ENCODE peak calls at places on chromosomes 11 and 22, in ten cellular contexts. C is lung, E is heart right ventricle, A is dorsolateral prefrontal cortex, W is WERI-Rb-1, Q is choroid plexus epithelial cell, V is AG04449, L is epithelial cell of esophagus, J is pancreas, B is A549. R is an unnamed sample.

GRCh38 chr11:35335226-35335625 is 84.1 kb downstream of the SLC1A2 start:
- DNase-seq in C (no peak), E (no peak), A (no peak), W (no peak), Q (peak), V (no peak), L (peak), J (no peak), B (no peak), R (peak)

GRCh38 chr22:32661296-32661695 is 140.2 kb upstream of the TIMP3 start:
- DNase-seq in C (no peak), E (peak), A (no peak), W (no peak), Q (peak), V (peak), L (peak), J (no peak), B (no peak), R (peak)

GRCh38 chr11:18188796-18189195 is 16.2 kb downstream of the MRGPRX4 start:
- DNase-seq in C (no peak), E (no peak), A (no peak), W (no peak), Q (no peak), V (no peak), L (no peak), J (no peak), B (no peak), R (no peak)

GRCh38 chr11:124717786-124718634 is 21.7 kb upstream of the NRGN start:
- DNase-seq in C (peak), E (peak), A (no peak), W (peak), Q (peak), V (no peak), L (peak), J (no peak), B (no peak), R (no peak)

GRCh38 chr11:45665206-45665932 is at the start of gene CHST1:
- DNase-seq in C (peak), E (peak), A (no peak), W (peak), Q (peak), V (no peak), L (peak), J (peak), B (peak), R (peak)

GRCh38 chr11:12276356-12276755 is 101.0 kb upstream of the PARVA start:
- DNase-seq in C (no peak), E (no peak), A (no peak), W (no peak), Q (no peak), V (no peak), L (no peak), J (peak), B (no peak), R (no peak)

GRCh38 chr11:6077723-6078122 is 29.8 kb upstream of the OR56B4 start:
- DNase-seq in C (no peak), E (no peak), A (no peak), W (no peak), Q (no peak), V (no peak), L (no peak), J (no peak), B (no peak), R (no peak)

GRCh38 chr11:7079545-7080135 is 9.2 kb upstream of the RBMXL2 start:
- DNase-seq in C (no peak), E (no peak), A (no peak), W (no peak), Q (no peak), V (no peak), L (no peak), J (no peak), B (no peak), R (no peak)

GRCh38 chr11:102138677-102139076 is 28.4 kb downstream of the YAP1 start:
- DNase-seq in C (no peak), E (no peak), A (no peak), W (no peak), Q (peak), V (peak), L (peak), J (no peak), B (no peak), R (peak)

GRCh38 chr11:40273192-40273732 is 1186.2 kb downstream of the LRRC4C start:
- DNase-seq in C (no peak), E (no peak), A (no peak), W (no peak), Q (no peak), V (no peak), L (no peak), J (no peak), B (no peak), R (no peak)

GRCh38 chr11:29685361-29685760 is 331.5 kb downstream of the KCNA4 start:
- DNase-seq in C (no peak), E (no peak), A (no peak), W (no peak), Q (no peak), V (no peak), L (no peak), J (no peak), B (no peak), R (no peak)

GRCh38 chr11:111960916-111961315 is 23.8 kb downstream of the DIXDC1 start:
- DNase-seq in C (no peak), E (no peak), A (no peak), W (no peak), Q (peak), V (no peak), L (peak), J (peak), B (peak), R (no peak)

GRCh38 chr11:2748814-2749554 is 49.2 kb upstream of the KCNQ1OT1 start:
- DNase-seq in C (no peak), E (no peak), A (peak), W (no peak), Q (no peak), V (no peak), L (no peak), J (no peak), B (no peak), R (no peak)

GRCh38 chr11:12853652-12854296 is 155.3 kb upstream of the RASSF10 start:
- DNase-seq in C (no peak), E (no peak), A (no peak), W (no peak), Q (peak), V (no peak), L (no peak), J (peak), B (peak), R (peak)

GRCh38 chr22:40196628-40197027 is 18.9 kb downstream of the TNRC6B start:
- DNase-seq in C (no peak), E (no peak), A (no peak), W (no peak), Q (peak), V (peak), L (peak), J (no peak), B (no peak), R (peak)

GRCh38 chr22:22465782-22466181 is 42.8 kb downstream of the ZNF280B start:
- DNase-seq in C (no peak), E (no peak), A (no peak), W (no peak), Q (peak), V (no peak), L (no peak), J (no peak), B (no peak), R (no peak)

DNA sequence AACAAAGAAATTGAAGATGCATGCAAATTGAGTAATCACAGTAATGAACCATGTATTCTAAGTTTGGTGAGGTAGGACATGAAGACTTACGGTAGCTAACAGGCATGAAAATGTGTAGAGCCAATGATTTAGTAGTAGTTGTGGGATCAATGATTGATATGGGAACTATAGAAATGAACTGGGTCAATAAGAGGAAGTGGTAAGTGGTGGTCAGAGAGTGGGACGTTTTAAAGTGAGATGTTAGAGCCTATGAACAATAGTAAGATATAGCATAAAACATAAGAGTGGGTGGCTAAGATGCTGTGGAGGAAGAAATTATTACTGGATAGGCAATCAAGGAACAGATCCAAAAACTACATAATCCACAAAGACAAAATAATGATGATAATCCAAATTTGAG is 45.0 kb downstream of the DLG2 start:
- DNase-seq in C (no peak), E (no peak), A (no peak), W (no peak), Q (no peak), V (no peak), L (no peak), J (no peak), B (no peak), R (no peak)
- H3K4me3 ChIP-seq in C (no peak), E (no peak), A (no peak), W (no peak), Q (no peak), V (no peak), L (no peak), J (no peak), B (no peak), R (no peak)

GRCh38 chr11:116969694-116970093 is 128.5 kb downstream of the SIK3 start:
- DNase-seq in C (no peak), E (no peak), A (no peak), W (no peak), Q (no peak), V (no peak), L (no peak), J (no peak), B (no peak), R (no peak)

GRCh38 chr11:116975661-116976060 is 122.6 kb downstream of the SIK3 start:
- DNase-seq in C (no peak), E (no peak), A (no peak), W (no peak), Q (no peak), V (no peak), L (no peak), J (no peak), B (no peak), R (no peak)

GRCh38 chr11:116973270-116973669 is 125.0 kb downstream of the SIK3 start:
- DNase-seq in C (no peak), E (no peak), A (no peak), W (no peak), Q (no peak), V (no peak), L (no peak), J (no peak), B (no peak), R (no peak)

GRCh38 chr11:116970485-116971292 is 127.5 kb downstream of the SIK3 start:
- DNase-seq in C (no peak), E (no peak), A (no peak), W (no peak), Q (no peak), V (no peak), L (peak), J (no peak), B (no peak), R (peak)

GRCh38 chr11:116972692-116973091 is 125.5 kb downstream of the SIK3 start:
- DNase-seq in C (no peak), E (no peak), A (no peak), W (no peak), Q (no peak), V (no peak), L (no peak), J (no peak), B (peak), R (no peak)
- TF ChIP-seq CTCF in C (no peak), E (no peak), A (peak), W (no peak), Q (no peak), V (no peak), L (no peak), J (no peak), B (no peak), R (no peak)

DNA sequence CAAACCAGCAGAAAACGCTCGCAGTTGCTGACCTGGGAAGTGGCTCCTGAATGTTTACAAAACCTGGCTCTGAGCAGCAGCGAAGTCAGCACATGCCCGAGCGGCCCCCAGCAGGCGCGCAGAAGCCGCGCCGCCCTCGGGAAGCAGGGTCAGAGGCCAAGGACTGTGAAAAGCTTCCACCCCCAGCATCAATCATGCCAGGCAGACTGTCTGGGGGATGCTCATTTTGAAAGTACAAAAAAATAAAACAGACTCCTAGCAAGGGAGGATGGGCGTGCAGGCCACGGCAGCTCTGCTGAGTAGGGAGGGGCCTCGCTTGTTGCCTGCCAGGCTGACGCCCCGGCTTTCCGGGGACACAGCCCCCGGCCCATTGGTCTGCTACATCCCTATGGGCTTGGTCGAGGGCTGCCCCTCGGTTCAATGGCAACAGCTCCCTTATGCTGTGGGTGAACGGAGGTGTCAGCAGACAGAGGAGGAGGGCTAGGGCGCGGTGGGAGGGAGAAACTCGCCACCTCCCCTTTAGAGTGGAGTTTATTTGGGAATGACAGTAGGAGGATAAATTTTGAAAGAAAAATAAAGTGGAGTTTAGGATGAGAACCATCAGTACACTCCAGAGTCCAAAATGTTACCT is 37.7 kb upstream of the GNB1L start:
- DNase-seq in C (no peak), E (no peak), A (no peak), W (no peak), Q (peak), V (no peak), L (no peak), J (no peak), B (no peak), R (peak)
- H3K4me3 ChIP-seq in C (no peak), E (no peak), A (no peak), W (no peak), Q (peak), V (no peak), L (no peak), J (no peak), B (no peak), R (no peak)

DNA sequence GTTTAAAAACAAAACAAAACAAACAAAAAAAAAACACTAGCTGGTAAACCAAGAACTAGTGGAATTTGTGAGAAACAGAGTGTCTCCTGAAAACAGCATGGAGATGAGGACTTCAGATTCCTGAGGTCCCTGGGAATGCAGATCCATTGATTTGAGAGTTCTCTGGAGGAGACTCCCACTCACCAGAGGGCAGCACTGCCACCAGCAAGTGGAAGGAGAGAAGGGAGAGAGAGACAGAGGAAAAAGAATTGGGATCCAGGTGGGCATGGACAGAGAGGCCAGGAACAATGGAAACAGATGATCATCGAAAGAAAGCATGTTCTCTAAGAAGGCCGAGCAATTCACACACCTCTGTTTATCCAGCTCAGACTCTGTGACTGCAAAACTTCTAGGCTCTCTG is 31.8 kb downstream of the ETS1 start:
- DNase-seq in C (no peak), E (no peak), A (no peak), W (peak), Q (peak), V (no peak), L (peak), J (no peak), B (peak), R (peak)
- TF ChIP-seq CTCF in C (no peak), E (peak), A (peak), W (peak), Q (peak), V (peak), L (peak), J (no peak), B (no peak), R (peak)

GRCh38 chr11:20668844-20669832 is at the start of gene NELL1:
- DNase-seq in C (no peak), E (no peak), A (no peak), W (peak), Q (peak), V (no peak), L (peak), J (no peak), B (no peak), R (no peak)
- H3K4me3 ChIP-seq in C (peak), E (no peak), A (peak), W (peak), Q (no peak), V (no peak), L (no peak), J (no peak), B (peak), R (no peak)

DNA sequence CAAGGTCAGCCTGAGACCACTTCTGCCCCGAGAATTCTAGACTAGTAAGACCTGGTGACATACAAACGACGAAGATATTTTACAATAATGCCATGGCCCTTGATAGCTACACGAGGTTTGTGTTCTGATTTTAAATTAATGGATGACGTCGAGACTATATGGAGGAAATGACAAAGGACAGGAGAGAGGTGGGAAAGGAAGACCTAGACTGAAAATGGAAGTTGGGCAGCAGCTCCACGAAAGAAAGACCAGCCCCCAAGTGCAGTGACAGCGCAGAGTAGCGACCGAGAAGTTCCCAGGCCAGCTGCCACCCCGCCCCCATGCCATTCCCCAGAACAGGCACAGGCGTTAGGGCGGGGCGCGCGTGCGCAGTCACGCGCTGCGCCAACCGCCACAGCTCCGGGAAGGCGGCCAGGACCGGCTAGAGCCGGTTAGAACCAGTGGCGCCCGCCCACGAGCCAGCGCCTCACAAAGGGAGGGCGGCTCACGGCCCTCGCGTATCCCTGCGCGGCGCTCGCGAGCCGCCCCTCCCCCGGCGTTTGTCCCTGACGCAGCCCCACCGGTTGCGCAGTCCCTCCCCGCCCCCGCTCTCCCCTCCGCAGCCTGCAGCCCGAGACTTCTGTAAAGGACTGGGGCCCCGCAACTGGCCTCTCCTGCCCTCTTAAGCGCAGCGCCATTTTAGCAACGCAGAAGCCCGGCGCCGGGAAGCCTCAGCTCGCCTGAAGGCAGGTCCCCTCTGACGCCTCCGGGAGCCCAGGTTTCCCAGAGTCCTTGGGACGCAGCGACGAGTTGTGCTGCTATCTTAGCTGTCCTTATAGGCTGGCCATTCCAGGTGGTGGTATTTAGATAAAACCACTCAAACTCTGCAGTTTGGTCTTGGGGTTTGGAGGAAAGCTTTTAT is 1.5 kb upstream of the MALAT1 start:
- DNase-seq in C (peak), E (peak), A (peak), W (peak), Q (peak), V (no peak), L (peak), J (peak), B (peak), R (peak)
- TF ChIP-seq CTCF in C (no peak), E (no peak), A (peak), W (no peak), Q (peak), V (no peak), L (no peak), J (no peak), B (no peak), R (peak)

DNA sequence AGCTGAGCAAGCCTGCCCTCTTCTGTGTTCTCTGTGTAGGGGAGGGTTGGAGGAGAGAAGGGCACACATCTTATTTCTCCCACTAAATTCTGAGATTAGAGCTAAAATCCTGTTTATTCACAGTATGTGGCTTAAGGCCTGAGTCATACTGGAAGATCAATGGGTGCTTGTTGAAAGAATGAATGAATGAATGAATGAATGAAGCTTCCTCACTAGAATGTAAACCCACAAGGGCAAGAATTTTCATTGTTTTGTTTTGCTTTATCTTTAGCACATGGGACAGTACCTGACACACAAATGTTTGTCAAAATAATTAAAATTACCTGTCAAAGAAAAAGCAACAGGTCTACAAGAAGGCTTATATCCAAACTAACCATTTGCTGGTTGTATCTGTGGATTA is 50.6 kb upstream of the PAK1 start:
- DNase-seq in C (no peak), E (no peak), A (no peak), W (no peak), Q (peak), V (no peak), L (no peak), J (no peak), B (no peak), R (no peak)
- H3K4me3 ChIP-seq in C (no peak), E (no peak), A (no peak), W (no peak), Q (no peak), V (no peak), L (no peak), J (no peak), B (no peak), R (no peak)

DNA sequence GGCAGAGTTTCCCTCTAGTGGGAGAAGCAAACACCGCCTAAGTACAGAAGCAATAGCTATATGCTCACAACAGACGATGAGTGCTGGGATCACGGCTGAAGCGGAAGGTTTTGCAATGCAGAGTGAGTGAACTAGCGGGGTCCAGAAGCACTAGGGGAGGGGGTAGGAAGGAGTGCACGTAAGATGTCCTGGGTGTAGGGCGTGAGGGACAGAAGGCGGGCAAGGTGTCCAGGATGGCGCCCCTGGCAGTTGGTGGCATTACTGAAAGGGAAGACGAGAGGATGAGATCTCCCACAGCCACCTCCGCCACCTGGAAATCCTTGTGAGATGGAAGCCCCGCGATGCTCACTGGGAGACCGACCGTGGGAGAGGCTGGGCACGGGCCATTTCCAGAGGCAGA is 81.0 kb downstream of the ETS1 start:
- DNase-seq in C (no peak), E (no peak), A (no peak), W (peak), Q (no peak), V (no peak), L (no peak), J (no peak), B (no peak), R (no peak)
- TF ChIP-seq CTCF in C (no peak), E (peak), A (no peak), W (peak), Q (peak), V (no peak), L (no peak), J (no peak), B (no peak), R (no peak)

GRCh38 chr11:26996056-26996455 is 2.1 kb downstream of the FIBIN start:
- DNase-seq in C (no peak), E (no peak), A (no peak), W (no peak), Q (peak), V (no peak), L (no peak), J (no peak), B (no peak), R (no peak)
- H3K4me3 ChIP-seq in C (no peak), E (no peak), A (peak), W (no peak), Q (peak), V (peak), L (no peak), J (no peak), B (no peak), R (peak)

R was measured in fibroblast of villous mesenchyme.